ENCODE peak calls at places on chromosomes 16 and 17, in five cellular contexts. B, C, N, W and I are unnamed samples.

GRCh38 chr17:1229354-1229890 is 40.8 kb upstream of the BHLHA9 start:
- DNase-seq in C (peak; percentile 34), B (no peak), N (peak; percentile 31), W (no peak), I (peak; percentile 83)

GRCh38 chr17:78144146-78144719 is 2.0 kb upstream of the C17orf99 start:
- DNase-seq in B (no peak), N (peak; percentile 87), C (peak; percentile 40), W (peak; percentile 76), I (peak; percentile 40)

GRCh38 chr17:77002103-77003045 is 134.2 kb downstream of the MGAT5B start:
- DNase-seq in N (no peak), W (peak; percentile 75), C (peak; percentile 47), B (no peak), I (no peak)

GRCh38 chr16:88376835-88377726 is 5.7 kb upstream of the ZNF469 start:
- DNase-seq in W (no peak), N (no peak), C (no peak), B (no peak), I (no peak)

GRCh38 chr17:142102-142661 is 4.8 kb downstream of the SCGB1C2 start:
- DNase-seq in B (no peak), W (peak; percentile 9), C (peak; percentile 75), N (peak; percentile 44), I (peak; percentile 56)

GRCh38 chr17:32746280-32746679 is 130.6 kb downstream of the MYO1D start:
- DNase-seq in N (no peak), C (no peak), B (no peak), W (no peak), I (no peak)

GRCh38 chr17:10875984-10876555 is 38.2 kb upstream of the PIRT start:
- DNase-seq in N (peak; percentile 53), B (no peak), W (peak; percentile 17), C (peak; percentile 65), I (no peak)

GRCh38 chr17:77036841-77037381 is 103.9 kb upstream of the SEC14L1 start:
- DNase-seq in B (no peak), N (no peak), W (no peak), C (no peak), I (no peak)

GRCh38 chr17:6536566-6537065 is 19.7 kb downstream of the PITPNM3 start:
- DNase-seq in B (no peak), C (no peak), N (no peak), W (no peak), I (peak; percentile 55)

GRCh38 chr16:68083861-68084503 is 1.2 kb upstream of the NFATC3 start:
- DNase-seq in W (peak; percentile 37), N (peak; percentile 25), B (no peak), C (no peak), I (no peak)
- H3K27ac ChIP-seq in W (peak overlapping the region; percentile 95), N (peak overlapping the region; percentile 98), B (peak overlapping the region; percentile 86), C (peak overlapping the region; percentile 91), I (peak overlapping the region; percentile 99)

GRCh38 chr17:7575481-7575883 is 4.0 kb upstream of the CD68 start:
- DNase-seq in B (no peak), C (no peak), W (no peak), N (no peak), I (no peak)

GRCh38 chr17:7574176-7574953 is 5.1 kb upstream of the CD68 start:
- DNase-seq in B (no peak), C (no peak), N (no peak), W (peak; percentile 28), I (no peak)

GRCh38 chr17:7572588-7573323 is 6.7 kb upstream of the CD68 start:
- DNase-seq in B (peak; percentile 98), N (peak; percentile 100), W (peak; percentile 99), C (peak; percentile 100), I (peak; percentile 99)

GRCh38 chr17:7572338-7572587 is 7.2 kb upstream of the CD68 start:
- DNase-seq in B (no peak), N (no peak), W (no peak), C (no peak), I (no peak)

DNA sequence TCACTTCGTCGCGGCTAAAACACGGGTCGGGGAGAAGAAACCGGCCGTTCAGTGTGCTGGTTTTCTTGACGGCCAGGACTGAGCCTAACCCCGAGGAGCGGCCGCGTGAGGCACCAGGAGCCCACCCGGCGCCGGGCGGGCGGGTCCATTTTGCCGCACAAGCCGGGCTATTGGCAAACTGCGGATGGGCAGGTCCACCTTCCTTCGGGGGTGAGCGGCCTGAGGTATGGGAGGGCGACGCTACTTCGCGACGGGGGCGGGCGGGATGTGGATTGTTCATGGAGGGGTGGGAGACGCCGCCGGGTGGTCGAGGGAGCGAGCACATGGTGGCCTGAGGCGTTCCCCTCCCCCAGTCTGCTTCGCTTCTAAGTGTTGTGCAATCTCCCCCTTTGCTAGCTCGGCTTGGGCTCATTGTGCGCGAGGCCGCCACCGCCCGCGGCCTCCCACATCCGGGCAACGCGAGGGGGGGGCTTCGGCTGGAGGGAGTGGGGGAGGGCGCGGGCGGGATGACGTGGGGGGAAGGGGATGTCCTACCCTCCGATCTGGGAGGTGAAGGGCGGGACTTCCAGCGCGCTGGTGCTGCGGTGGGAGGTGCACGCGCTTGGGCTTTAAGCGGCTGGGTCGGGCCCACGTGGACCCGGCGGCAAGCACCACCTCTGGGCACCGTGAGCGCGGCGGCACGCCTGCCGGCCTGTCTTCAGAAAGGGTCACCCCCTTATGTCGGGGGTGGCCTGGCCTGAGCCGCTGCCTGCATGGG is 5.9 kb upstream of the CD68 start:
- DNase-seq in C (peak; percentile 95), W (peak; percentile 90), B (no peak), N (peak; percentile 85), I (peak; percentile 65)
- H3K4me1 ChIP-seq in C (peaks cover 24% of the 10 kb centered on the region), W (peaks cover 8% of the 10 kb centered on the region), B (peaks cover 24% of the 10 kb centered on the region), N (peaks cover 29% of the 10 kb centered on the region), I (no peaks in the 10 kb centered on the region)

DNA sequence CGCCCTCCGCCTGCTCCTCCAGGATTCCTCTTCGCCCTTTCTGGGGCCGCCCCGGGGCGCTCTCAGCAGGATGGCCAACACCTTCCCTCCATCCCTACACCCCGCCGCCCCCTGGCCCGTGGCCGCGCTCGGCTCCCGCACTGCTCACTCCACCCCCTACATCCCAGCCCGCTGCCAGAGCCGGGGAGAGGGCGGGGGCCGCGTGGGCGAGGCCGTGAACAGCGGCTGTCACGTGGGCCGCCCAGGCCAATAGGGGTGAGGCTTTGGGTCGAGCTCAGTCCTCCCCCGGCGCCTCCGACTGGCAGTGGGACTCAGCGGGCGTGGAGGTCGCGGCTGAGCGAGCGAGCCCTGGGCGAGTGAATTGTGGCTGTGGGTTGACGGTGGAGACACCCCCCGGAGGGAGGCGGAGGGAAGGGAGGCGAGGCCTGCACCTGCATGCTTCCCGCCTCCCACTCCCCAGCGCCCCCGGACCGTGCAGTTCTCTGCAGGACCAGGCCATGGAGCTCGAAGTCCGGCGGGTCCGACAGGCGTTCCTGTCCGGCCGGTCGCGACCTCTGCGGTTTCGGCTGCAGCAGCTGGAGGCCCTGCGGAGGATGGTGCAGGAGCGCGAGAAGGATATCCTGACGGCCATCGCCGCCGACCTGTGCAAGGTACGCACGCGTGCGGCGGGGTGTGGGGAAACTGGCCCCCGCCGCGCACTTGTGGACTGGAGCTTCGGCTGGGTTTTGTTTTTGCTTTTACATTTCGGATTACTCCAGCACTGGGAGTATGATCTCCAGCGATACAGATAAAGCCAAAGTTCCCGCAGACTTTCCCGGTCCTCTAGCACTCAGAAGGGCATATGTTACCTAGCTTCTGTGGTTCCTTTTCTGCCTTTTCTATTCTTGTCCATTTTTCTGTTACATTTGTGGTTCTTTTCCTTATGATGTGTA is at the start of gene ALDH3A2:
- DNase-seq in N (peak; percentile 94), C (peak; percentile 98), W (peak; percentile 79), B (peak; percentile 68), I (peak; percentile 99)
- TF ChIP-seq CTCF in N (peak; percentile 27), C (peak; percentile 14), W (no peak), B (no peak), I (peak; percentile 27)

DNA sequence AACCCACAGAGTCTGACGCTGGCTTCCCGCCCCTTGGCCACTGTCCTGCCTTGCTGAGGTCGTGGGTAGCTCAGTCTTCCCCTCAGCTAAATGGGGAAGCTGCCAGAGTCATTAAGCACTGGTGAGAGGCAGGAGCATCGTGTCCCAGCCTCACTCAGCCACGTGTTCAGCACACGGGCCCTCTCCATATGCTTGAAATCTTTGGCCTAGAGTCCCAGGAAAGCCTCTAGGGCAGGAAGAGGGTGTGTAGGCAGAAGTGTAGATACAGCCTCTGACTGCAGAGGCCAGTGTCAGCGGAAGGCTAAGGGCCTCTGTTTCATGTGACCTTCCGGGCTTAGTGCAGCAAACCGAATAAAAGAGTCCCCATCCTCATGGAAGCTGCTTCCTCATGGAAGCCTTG is 4.1 kb downstream of the DHODH start:
- DNase-seq in W (no peak), C (no peak), B (no peak), N (no peak), I (no peak)
- H3K27ac ChIP-seq in W (no peak overlapping the region), C (no peak overlapping the region), B (no peak overlapping the region), N (no peak overlapping the region), I (no peak overlapping the region)

GRCh38 chr17:40352779-40353394 is 11.7 kb downstream of the GJD3 start:
- DNase-seq in C (no peak), B (no peak), W (no peak), N (no peak), I (no peak)

GRCh38 chr17:40352044-40352778 is 12.3 kb downstream of the GJD3 start:
- DNase-seq in C (no peak), B (no peak), N (no peak), W (no peak), I (no peak)

GRCh38 chr17:40355804-40356758 is 8.5 kb downstream of the GJD3 start:
- DNase-seq in B (no peak), N (no peak), C (no peak), W (no peak), I (peak; percentile 66)

GRCh38 chr17:40355123-40355803 is 9.3 kb downstream of the GJD3 start:
- DNase-seq in B (no peak), C (peak; percentile 55), W (peak; percentile 43), N (peak; percentile 81), I (peak; percentile 89)

DNA sequence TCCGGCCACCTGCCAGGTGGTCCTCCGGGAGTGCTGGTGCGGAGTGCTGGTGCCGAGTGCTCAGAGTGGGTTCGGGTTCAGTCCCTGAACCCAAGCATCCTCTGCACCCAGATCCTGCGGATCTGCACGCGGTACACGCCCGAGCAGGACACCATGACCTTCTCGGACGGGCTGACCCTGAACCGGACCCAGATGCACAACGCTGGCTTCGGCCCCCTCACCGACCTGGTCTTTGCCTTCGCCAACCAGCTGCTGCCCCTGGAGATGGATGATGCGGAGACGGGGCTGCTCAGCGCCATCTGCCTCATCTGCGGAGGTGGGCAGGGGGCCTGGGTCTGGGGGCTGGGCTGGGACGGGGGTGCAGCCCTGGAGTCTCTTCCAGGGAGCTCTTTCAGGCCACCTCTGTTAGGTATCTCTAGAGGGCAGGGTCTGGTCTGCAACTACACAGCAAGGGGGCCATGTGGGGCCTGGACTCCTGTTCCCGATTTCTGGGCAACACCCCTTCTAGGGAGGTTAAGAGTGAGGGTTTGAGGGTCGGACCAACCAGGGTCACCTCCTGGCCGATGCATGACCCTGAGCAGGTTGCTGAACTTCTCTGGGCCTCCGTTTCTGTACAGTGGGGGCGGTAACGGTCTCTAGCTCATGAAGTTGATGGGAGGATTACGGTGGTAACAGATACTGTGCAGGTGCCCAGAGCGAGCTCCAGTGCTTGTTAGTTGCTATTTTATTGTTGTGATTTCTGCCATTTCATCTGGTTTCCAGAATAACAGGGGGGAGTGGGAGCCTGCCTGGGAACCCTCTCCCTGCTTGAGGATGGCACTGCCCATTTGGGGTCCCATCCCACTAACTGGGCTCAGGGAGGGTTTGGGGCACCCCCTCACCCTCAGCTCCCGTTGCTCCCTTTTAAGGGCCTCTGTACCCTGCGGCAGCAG is 10.1 kb downstream of the GJD3 start:
- DNase-seq in C (no peak), W (no peak), N (no peak), B (no peak), I (no peak)
- H3K4me1 ChIP-seq in C (peaks cover 25% of the 10 kb centered on the region), W (peaks cover 6% of the 10 kb centered on the region), N (peaks cover 12% of the 10 kb centered on the region), B (peaks cover 15% of the 10 kb centered on the region), I (no peaks in the 10 kb centered on the region)